ENCODE peak calls at places on chromosomes 5 and 9, in four cellular contexts. O, Q, F and M are unnamed samples.

GRCh38 chr9:79581794-79582193 is 10.0 kb downstream of the TLE4 start:
- DNase-seq in O (no peak), Q (no peak), F (no peak), M (no peak)

GRCh38 chr9:35800530-35800929 is 9.1 kb downstream of the NPR2 start:
- DNase-seq in O (no peak), Q (peak), F (no peak), M (no peak)

GRCh38 chr9:124510650-124511425 is 3.6 kb upstream of the NR5A1 start:
- DNase-seq in O (no peak), Q (no peak), F (no peak), M (no peak)

GRCh38 chr5:9240431-9240830 is 305.4 kb downstream of the SEMA5A start:
- DNase-seq in O (no peak), Q (no peak), F (no peak), M (no peak)

GRCh38 chr9:27371382-27371781 is 74.4 kb upstream of the EQTN start:
- DNase-seq in O (peak), Q (no peak), F (no peak), M (no peak)

GRCh38 chr9:105415344-105415980 is 32.4 kb upstream of the FSD1L start:
- DNase-seq in O (peak), Q (no peak), F (peak), M (peak)

GRCh38 chr5:56896761-56897160 is 12.6 kb upstream of the SETD9 start:
- DNase-seq in O (no peak), Q (no peak), F (no peak), M (no peak)

GRCh38 chr9:131654857-131655577 is 84.9 kb downstream of the RAPGEF1 start:
- DNase-seq in O (peak), Q (no peak), F (no peak), M (no peak)

GRCh38 chr5:175457466-175457865 is 13.5 kb upstream of the DRD1 start:
- DNase-seq in O (no peak), Q (no peak), F (peak), M (no peak)

GRCh38 chr5:72815580-72816296 is 723 bp upstream of the TNPO1 start:
- DNase-seq in O (no peak), Q (no peak), F (no peak), M (no peak)

GRCh38 chr9:108643756-108644510 is 211.9 kb downstream of the ACTL7B start:
- DNase-seq in O (no peak), Q (no peak), F (no peak), M (no peak)

GRCh38 chr9:103902263-103902662 is 191.8 kb upstream of the SMC2 start:
- DNase-seq in O (no peak), Q (no peak), F (no peak), M (no peak)

GRCh38 chr9:122394265-122395242 is 23.7 kb downstream of the PTGS1 start:
- DNase-seq in O (no peak), Q (no peak), F (no peak), M (no peak)

GRCh38 chr5:91219803-91220371 is 163.2 kb downstream of the ARRDC3 start:
- DNase-seq in O (peak), Q (no peak), F (peak), M (no peak)

GRCh38 chr5:98513378-98513777 is 260.1 kb upstream of the RGMB start:
- DNase-seq in O (peak), Q (no peak), F (no peak), M (no peak)

GRCh38 chr9:117149996-117150395 is 264.9 kb downstream of the ASTN2 start:
- DNase-seq in O (no peak), Q (no peak), F (no peak), M (no peak)

GRCh38 chr9:125189361-125190289 is at the start of gene PPP6C:
- DNase-seq in O (peak), Q (peak), F (peak), M (peak)

GRCh38 chr9:123863164-123863855 is 66.6 kb downstream of the DENND1A start:
- DNase-seq in O (no peak), Q (no peak), F (no peak), M (no peak)

GRCh38 chr9:90322296-90322695 is 320.3 kb downstream of the DIRAS2 start:
- DNase-seq in O (no peak), Q (no peak), F (no peak), M (no peak)

GRCh38 chr5:94893404-94894145 is 275.1 kb downstream of the SLF1 start:
- DNase-seq in O (no peak), Q (no peak), F (no peak), M (peak)

GRCh38 chr9:78001946-78002731 is 29.5 kb downstream of the GNAQ start:
- DNase-seq in O (no peak), Q (no peak), F (no peak), M (no peak)

GRCh38 chr5:109905906-109906305 is 216.2 kb downstream of the MAN2A1 start:
- DNase-seq in O (no peak), Q (no peak), F (no peak), M (peak)

GRCh38 chr9:135906291-135907005 is 898 bp downstream of the CAMSAP1 start:
- DNase-seq in O (peak), Q (no peak), F (peak), M (peak)

GRCh38 chr5:150302301-150303069 is at the start of gene ARSI:
- DNase-seq in O (no peak), Q (peak), F (peak), M (peak)

GRCh38 chr5:151086905-151087360 is 6.1 kb upstream of the TNIP1 start:
- DNase-seq in O (peak), Q (no peak), F (peak), M (no peak)

GRCh38 chr5:147659166-147659929 is 123.2 kb downstream of the JAKMIP2 start:
- DNase-seq in O (peak), Q (no peak), F (no peak), M (no peak)

GRCh38 chr5:104370523-104370922 is 807.9 kb upstream of the NUDT12 start:
- DNase-seq in O (no peak), Q (no peak), F (no peak), M (no peak)

GRCh38 chr5:27124590-27124989 is 86.2 kb upstream of the CDH9 start:
- DNase-seq in O (no peak), Q (no peak), F (peak), M (no peak)

GRCh38 chr5:160480652-160481051 is 59.0 kb downstream of the PTTG1 start:
- DNase-seq in O (no peak), Q (no peak), F (no peak), M (no peak)

GRCh38 chr9:94140791-94141790 is 56.8 kb downstream of the PTPDC1 start:
- DNase-seq in O (no peak), Q (no peak), F (peak), M (no peak)

GRCh38 chr5:50711280-50711679 is 44.8 kb downstream of the PARP8 start:
- DNase-seq in O (peak), Q (no peak), F (peak), M (no peak)

GRCh38 chr5:81579525-81579924 is 171.4 kb downstream of the SSBP2 start:
- DNase-seq in O (no peak), Q (no peak), F (no peak), M (no peak)